ENCODE peak calls at places on chromosomes 7 and 10, in five cellular contexts. A is GM12878, Y is A549, U is SK-N-SH, H is K562. F is an unnamed sample.

GRCh38 chr7:150739045-150739432 is 1.8 kb downstream of the GIMAP5 start:
- DNase-seq in A (no peak), Y (no peak), U (no peak), H (no peak), F (no peak)

GRCh38 chr10:132113766-132114365 is 48.1 kb downstream of the JAKMIP3 start:
- DNase-seq in A (no peak), Y (no peak), U (no peak), H (no peak), F (no peak)

GRCh38 chr7:48992816-48993215 is 68.5 kb downstream of the CDC14C start:
- DNase-seq in A (no peak), Y (no peak), U (no peak), H (no peak), F (no peak)

GRCh38 chr10:92087750-92088395 is 164.3 kb downstream of the BTAF1 start:
- DNase-seq in A (peak; percentile 64), Y (peak; percentile 86), U (peak; percentile 76), H (peak; percentile 37), F (peak; percentile 78)

GRCh38 chr10:19209319-19209718 is 160.7 kb downstream of the MALRD1 start:
- DNase-seq in A (no peak), Y (no peak), U (peak; percentile 26), H (no peak), F (no peak)

GRCh38 chr7:26180792-26181198 is 19.8 kb downstream of the HNRNPA2B1 start:
- DNase-seq in A (no peak), Y (no peak), U (no peak), H (no peak), F (no peak)

GRCh38 chr10:127292888-127293287 is 96.5 kb upstream of the INSYN2A start:
- DNase-seq in A (no peak), Y (no peak), U (no peak), H (no peak), F (no peak)

GRCh38 chr7:65927489-65928448 is 54.2 kb downstream of the GUSB start:
- DNase-seq in A (no peak), Y (no peak), U (peak; percentile 12), H (peak; percentile 85), F (no peak)

GRCh38 chr10:123139521-123140163 is 3.9 kb downstream of the HMX3 start:
- DNase-seq in A (no peak), Y (peak; percentile 49), U (no peak), H (peak; percentile 16), F (peak; percentile 32)

GRCh38 chr7:128039487-128040099 is 8.4 kb upstream of the LRRC4 start:
- DNase-seq in A (no peak), Y (no peak), U (no peak), H (no peak), F (no peak)

GRCh38 chr7:128040205-128040604 is 9.0 kb upstream of the LRRC4 start:
- DNase-seq in A (no peak), Y (no peak), U (no peak), H (no peak), F (no peak)

GRCh38 chr7:128042027-128042426 is 10.8 kb upstream of the LRRC4 start:
- DNase-seq in A (no peak), Y (no peak), U (no peak), H (no peak), F (no peak)

GRCh38 chr7:128044064-128044463 is 12.8 kb upstream of the LRRC4 start:
- DNase-seq in A (no peak), Y (no peak), U (no peak), H (no peak), F (no peak)

GRCh38 chr7:128041203-128041602 is 10.0 kb upstream of the LRRC4 start:
- DNase-seq in A (no peak), Y (no peak), U (no peak), H (no peak), F (no peak)
- TF ChIP-seq REST in A (no peak), Y (no peak), U (no peak), H (no peak), F (no peak)

GRCh38 chr7:98294798-98295382 is 13.4 kb downstream of the BRI3 start:
- DNase-seq in A (no peak), Y (peak; percentile 75), U (peak; percentile 93), H (peak; percentile 85), F (peak; percentile 41)
- TF ChIP-seq REST in A (no peak), Y (no peak), U (no peak), H (no peak), F (no peak)

GRCh38 chr10:75403144-75404022 is 1.8 kb upstream of the ZNF503 start:
- DNase-seq in A (no peak), Y (peak; percentile 42), U (peak; percentile 71), H (no peak), F (no peak)

GRCh38 chr10:75400163-75400768 is 1.3 kb downstream of the ZNF503 start:
- DNase-seq in A (no peak), Y (no peak), U (peak; percentile 74), H (no peak), F (no peak)

GRCh38 chr10:75400769-75401568 is 595 bp downstream of the ZNF503 start:
- DNase-seq in A (no peak), Y (peak; percentile 64), U (peak; percentile 78), H (no peak), F (no peak)

GRCh38 chr10:75402486-75403143 is 1.1 kb upstream of the ZNF503 start:
- DNase-seq in A (no peak), Y (peak; percentile 80), U (peak; percentile 58), H (no peak), F (no peak)

GRCh38 chr10:75401569-75402485 is at the start of gene ZNF503:
- DNase-seq in A (peak; percentile 27), Y (peak; percentile 97), U (peak; percentile 95), H (peak; percentile 53), F (peak; percentile 94)
- TF ChIP-seq REST in A (no peak), Y (peak; percentile 27), U (peak; percentile 27), H (no peak), F (no peak)

GRCh38 chr7:157189405-157189804 is 50.7 kb downstream of the UBE3C start:
- DNase-seq in A (no peak), Y (no peak), U (no peak), H (no peak), F (no peak)

GRCh38 chr7:157193274-157193673 is 54.5 kb downstream of the UBE3C start:
- DNase-seq in A (no peak), Y (no peak), U (no peak), H (no peak), F (no peak)

GRCh38 chr7:157192861-157193260 is 54.1 kb downstream of the UBE3C start:
- DNase-seq in A (no peak), Y (no peak), U (no peak), H (no peak), F (no peak)

GRCh38 chr7:157195868-157196267 is 57.1 kb downstream of the UBE3C start:
- DNase-seq in A (no peak), Y (no peak), U (no peak), H (no peak), F (no peak)

DNA sequence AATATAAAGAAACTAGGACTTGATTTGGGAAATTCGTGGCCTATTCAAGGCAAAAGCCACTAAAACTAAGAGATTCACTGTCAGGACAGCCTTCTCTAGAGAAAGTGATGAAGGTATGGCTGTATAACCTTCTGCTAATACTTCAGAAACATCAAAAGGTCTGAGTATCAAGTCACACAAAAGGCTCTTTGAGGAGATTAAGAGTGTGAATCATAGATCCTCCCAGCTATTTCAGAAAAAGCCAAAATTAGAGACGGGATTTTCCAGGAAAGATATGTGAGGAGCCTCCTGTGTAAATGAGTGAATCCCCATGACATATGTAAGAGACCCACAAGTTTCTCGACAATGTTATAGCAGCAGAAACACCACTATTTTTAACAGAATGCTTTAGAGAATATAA is 56.2 kb downstream of the UBE3C start:
- DNase-seq in A (no peak), Y (no peak), U (no peak), H (no peak), F (peak; percentile 16)
- TF ChIP-seq REST in A (no peak), Y (no peak), U (no peak), H (no peak), F (no peak)

GRCh38 chr7:133230591-133231194 is 22.2 kb upstream of the EXOC4 start:
- DNase-seq in A (no peak), Y (peak; percentile 57), U (peak; percentile 52), H (peak; percentile 77), F (peak; percentile 39)
- TF ChIP-seq REST in A (no peak), Y (no peak), U (no peak), H (no peak), F (no peak)

DNA sequence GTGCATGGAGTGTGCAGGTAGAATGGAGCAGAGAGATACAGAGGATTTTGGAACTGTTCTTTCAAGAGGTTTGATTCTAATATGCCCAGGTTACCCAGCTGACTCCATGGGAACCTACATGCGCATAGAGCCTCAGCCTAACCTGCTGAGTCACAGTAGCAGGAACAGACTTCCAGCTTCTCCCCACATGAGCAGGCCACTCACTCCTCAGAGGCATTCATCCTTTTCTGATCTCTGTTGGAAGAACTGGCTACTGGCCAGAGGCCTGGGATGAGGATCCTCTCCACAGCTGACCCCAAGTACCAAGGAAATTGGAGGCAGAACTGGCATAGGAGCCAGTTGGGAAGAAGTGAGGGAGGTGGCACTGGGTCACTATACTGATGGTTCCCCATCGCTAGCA is 17.9 kb upstream of the CCSER2 start:
- DNase-seq in A (no peak), Y (peak; percentile 33), U (no peak), H (no peak), F (no peak)
- TF ChIP-seq REST in A (no peak), Y (no peak), U (no peak), H (no peak), F (no peak)

DNA sequence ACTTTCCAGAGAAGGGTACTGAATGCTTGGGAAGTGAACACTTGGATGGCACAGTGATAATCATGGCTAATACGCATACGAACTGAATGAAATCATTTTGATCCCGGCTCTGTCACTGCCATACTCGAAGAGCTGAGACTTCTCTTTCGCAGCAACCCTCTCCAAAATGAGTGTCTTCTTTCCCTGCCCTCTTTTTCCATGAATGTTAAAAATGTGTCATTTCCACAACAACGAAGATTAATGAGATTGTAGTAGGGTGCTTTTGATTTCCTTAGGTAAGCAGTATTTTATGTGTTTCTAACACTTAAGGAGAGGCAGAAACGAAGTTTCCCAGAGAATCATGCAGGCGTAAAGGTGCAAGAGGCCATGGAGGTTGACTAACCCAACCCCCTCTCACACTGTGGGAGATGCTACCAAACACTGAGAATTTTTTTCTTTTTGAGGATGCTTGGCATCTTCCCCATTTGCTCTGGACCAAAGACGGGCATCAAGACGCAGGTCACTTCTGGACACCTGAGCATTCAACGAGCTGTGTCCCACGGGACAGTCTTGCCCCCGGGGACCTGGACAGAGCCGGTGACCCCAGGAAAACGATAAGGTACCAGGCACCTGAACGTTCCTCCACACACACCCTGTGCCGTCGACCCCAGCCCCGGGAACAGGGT is 823 bp downstream of the COPG2 start:
- DNase-seq in A (no peak), Y (peak; percentile 6), U (peak; percentile 50), H (no peak), F (no peak)
- TF ChIP-seq REST in A (no peak), Y (no peak), U (no peak), H (no peak), F (no peak)

DNA sequence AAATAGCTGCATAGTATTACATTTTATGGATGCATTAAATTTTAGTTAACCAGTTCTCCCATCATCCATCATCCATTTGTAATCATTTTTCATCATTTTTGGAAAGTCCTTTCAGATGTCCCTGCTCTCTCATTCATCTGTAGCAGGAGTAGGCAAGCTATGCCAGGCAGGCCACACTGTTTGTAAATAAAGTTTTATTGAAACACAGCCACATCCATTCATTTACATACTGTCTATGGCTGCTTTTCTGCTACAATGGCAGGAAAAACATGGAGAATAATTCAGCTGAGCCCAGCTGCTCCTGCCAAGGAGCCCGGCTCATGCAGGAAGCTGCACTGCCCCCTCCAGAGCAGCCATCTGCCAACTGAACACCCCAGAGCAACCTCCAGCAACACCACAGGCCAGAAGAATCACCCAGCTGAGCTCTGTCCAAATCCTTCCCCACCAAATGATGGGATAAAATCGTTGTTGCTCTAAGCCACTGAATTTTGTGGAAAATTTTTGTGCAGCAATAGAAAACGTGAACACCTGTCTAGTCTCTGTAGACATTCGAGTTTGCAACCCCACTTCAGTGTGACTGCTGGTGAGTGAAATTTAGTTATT is 19.6 kb downstream of the ITIH5 start:
- DNase-seq in A (no peak), Y (no peak), U (no peak), H (no peak), F (no peak)
- TF ChIP-seq REST in A (no peak), Y (no peak), U (no peak), H (no peak), F (no peak)